ENCODE peak calls at places on chromosomes 12 and 14, in nine cellular contexts. N is GM20000; S is choroid plexus epithelial cell; U is right lobe of liver; D is vagina; W is Peyer's patch; E is CD8-positive, alpha-beta T cell; J is omental fat pad; I is neural crest cell. B is an unnamed sample.

GRCh38 chr12:98592825-98593322 is 612 bp upstream of the SLC25A3 start:
- DNase-seq in J (no peak), N (no peak), E (no peak), W (no peak), D (no peak), I (no peak), S (no peak), U (no peak), B (peak; percentile 14)

GRCh38 chr14:90093942-90094595 is 32.3 kb downstream of the KCNK13 start:
- DNase-seq in J (no peak), N (no peak), D (peak; percentile 40), U (no peak), I (no peak), S (peak; percentile 70), W (no peak), E (no peak), B (peak; percentile 23)

GRCh38 chr12:107631715-107632114 is 53.9 kb upstream of the PWP1 start:
- DNase-seq in E (no peak), I (no peak), N (no peak), D (no peak), U (no peak), S (no peak), J (no peak), W (no peak), B (no peak)

GRCh38 chr12:59185291-59185690 is 265.0 kb upstream of the LRIG3 start:
- DNase-seq in N (no peak), J (no peak), I (no peak), E (no peak), W (no peak), D (no peak), U (no peak), S (no peak), B (no peak)

GRCh38 chr14:95140060-95140858 is 17.1 kb downstream of the DICER1 start:
- DNase-seq in U (no peak), D (no peak), J (no peak), W (no peak), N (no peak), E (no peak), S (peak; percentile 59), I (no peak), B (no peak)

GRCh38 chr12:24856541-24856940 is 92.4 kb downstream of the BCAT1 start:
- DNase-seq in J (no peak), W (no peak), E (no peak), I (no peak), N (no peak), S (no peak), D (no peak), U (no peak), B (no peak)

GRCh38 chr12:3252416-3252815 is 175.2 kb downstream of the TSPAN9 start:
- DNase-seq in U (peak; percentile 62), I (no peak), N (no peak), S (peak; percentile 68), W (no peak), D (peak; percentile 93), J (no peak), E (no peak), B (no peak)

GRCh38 chr14:69242311-69243224 is 17.4 kb upstream of the GALNT16 start:
- DNase-seq in N (peak; percentile 79), U (no peak), E (peak; percentile 47), W (no peak), D (no peak), S (peak; percentile 87), J (peak; percentile 58), I (peak; percentile 61), B (peak; percentile 79)

GRCh38 chr12:106446429-106447092 is 89.0 kb downstream of the POLR3B start:
- DNase-seq in U (no peak), D (no peak), J (no peak), W (no peak), E (no peak), S (no peak), N (no peak), I (peak; percentile 12), B (no peak)

GRCh38 chr12:10140001-10140400 is 10.0 kb upstream of the CLEC7A start:
- DNase-seq in D (no peak), E (peak; percentile 43), W (no peak), J (no peak), N (peak; percentile 34), S (peak; percentile 87), U (no peak), I (peak; percentile 22), B (peak; percentile 35)

GRCh38 chr12:41981758-41982157 is 162.9 kb downstream of the GXYLT1 start:
- DNase-seq in N (no peak), E (no peak), D (no peak), S (peak; percentile 3), W (no peak), J (no peak), I (no peak), U (no peak), B (peak; percentile 32)

GRCh38 chr14:56874375-56874774 is 64.1 kb upstream of the OTX2 start:
- DNase-seq in W (peak; percentile 55), I (peak; percentile 14), J (no peak), N (peak; percentile 10), D (no peak), E (no peak), S (no peak), U (peak; percentile 28), B (no peak)

GRCh38 chr14:69269381-69269780 is 9.4 kb downstream of the GALNT16 start:
- DNase-seq in E (no peak), D (no peak), I (no peak), N (no peak), U (no peak), J (no peak), S (no peak), W (no peak), B (no peak)

GRCh38 chr14:47917344-47917954 is 242.0 kb upstream of the MDGA2 start:
- DNase-seq in I (peak; percentile 33), W (no peak), U (no peak), N (no peak), E (no peak), D (no peak), J (no peak), S (peak; percentile 17), B (peak; percentile 3)

DNA sequence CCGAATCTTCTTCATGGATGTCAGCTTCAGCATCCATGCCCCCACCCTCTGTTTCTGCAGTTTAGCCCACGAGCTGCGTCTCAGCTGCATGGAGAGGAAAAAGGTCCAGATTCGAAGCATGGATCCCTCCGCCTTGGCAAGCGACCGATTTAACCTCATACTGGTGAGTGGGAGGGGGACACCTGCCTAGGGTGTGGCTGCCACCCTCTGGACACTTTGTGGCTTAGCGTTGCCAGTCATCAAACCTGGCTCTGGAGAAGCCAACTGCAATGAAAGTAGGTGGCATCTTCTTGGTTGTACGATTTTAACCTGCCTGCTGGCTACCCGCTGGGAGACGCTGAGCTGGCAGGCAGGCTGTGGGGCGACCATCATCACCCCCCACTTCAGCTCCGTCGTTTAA is 16.7 kb downstream of the DCAF4 start:
- DNase-seq in W (no peak), D (no peak), J (no peak), E (no peak), N (no peak), S (no peak), U (no peak), I (no peak), B (no peak)
- TF ChIP-seq CTCF in W (no peak), D (no peak), J (no peak), E (no peak), N (no peak), S (no peak), U (no peak), I (no peak), B (no peak)

GRCh38 chr12:30134229-30134628 is 350.5 kb upstream of the TMTC1 start:
- DNase-seq in E (no peak), N (no peak), J (no peak), D (no peak), I (no peak), S (no peak), U (no peak), W (no peak), B (no peak)
- TF ChIP-seq CTCF in E (no peak), N (no peak), J (no peak), D (no peak), I (peak; percentile 33), S (no peak), U (no peak), W (no peak), B (no peak)

GRCh38 chr12:105431537-105431936 is 101.0 kb downstream of the C12orf75 start:
- DNase-seq in E (no peak), I (no peak), S (no peak), N (no peak), J (no peak), D (no peak), W (no peak), U (no peak), B (no peak)

GRCh38 chr12:105426766-105427165 is 96.3 kb downstream of the C12orf75 start:
- DNase-seq in J (no peak), U (no peak), W (no peak), N (no peak), I (no peak), S (no peak), E (no peak), D (no peak), B (no peak)

GRCh38 chr12:105428793-105429192 is 98.3 kb downstream of the C12orf75 start:
- DNase-seq in S (no peak), I (no peak), U (no peak), W (no peak), J (no peak), E (no peak), N (no peak), D (no peak), B (no peak)

GRCh38 chr12:105425263-105426174 is 95.0 kb downstream of the C12orf75 start:
- DNase-seq in W (no peak), E (no peak), S (no peak), I (no peak), D (no peak), U (peak; percentile 49), N (no peak), J (no peak), B (no peak)

DNA sequence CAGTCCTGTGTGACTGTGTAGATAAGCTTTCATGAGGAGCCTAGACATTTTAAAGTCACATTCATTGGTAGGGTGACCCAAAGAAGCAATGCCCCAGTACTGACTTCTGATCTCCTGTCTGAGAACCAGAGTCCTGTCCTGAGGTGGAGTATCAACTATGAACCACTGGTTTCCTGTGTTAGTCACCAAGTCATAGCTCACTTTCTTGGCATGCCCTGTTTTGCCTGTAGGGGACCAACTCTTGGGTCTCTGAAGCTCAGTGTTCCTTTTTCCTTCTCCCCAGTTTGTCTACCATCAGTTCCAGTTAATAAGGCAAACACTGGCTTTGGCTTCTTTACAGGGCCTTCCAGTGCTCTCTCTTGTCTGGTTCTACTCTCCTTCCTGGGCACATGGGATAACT is 97.4 kb downstream of the C12orf75 start:
- DNase-seq in N (no peak), D (no peak), U (no peak), S (peak; percentile 38), W (no peak), E (no peak), J (no peak), I (no peak), B (peak; percentile 42)
- TF ChIP-seq CTCF in N (no peak), D (no peak), U (no peak), S (peak; percentile 35), W (no peak), E (no peak), J (no peak), I (no peak), B (no peak)

DNA sequence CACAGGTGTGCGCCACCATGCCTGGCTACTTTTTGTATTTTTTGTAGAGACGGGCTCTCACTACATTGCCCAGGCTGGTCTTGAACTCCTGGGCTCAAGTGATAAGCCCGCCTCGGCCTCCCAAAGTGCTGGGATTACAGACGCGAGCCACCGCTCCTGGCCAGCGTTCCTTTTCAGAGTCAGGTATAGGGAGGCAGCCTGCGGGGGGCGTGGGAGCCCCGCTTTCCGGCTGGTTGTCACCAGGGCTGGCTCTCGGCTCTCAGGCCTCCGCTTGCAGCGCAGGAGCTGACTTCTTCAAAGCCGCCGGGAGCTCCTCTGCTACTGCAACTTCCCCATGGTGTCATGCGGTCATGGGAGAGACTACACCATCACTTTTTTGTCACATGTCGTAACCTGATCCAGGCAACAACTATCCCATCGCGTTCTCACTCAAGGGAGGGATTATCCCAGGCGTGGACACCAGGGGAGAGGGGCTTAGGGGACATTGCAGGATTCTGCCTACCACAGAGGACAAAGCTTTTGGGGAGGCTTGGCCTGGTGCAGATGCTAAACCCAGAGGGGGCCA is 129.4 kb downstream of the SCARB1 start:
- DNase-seq in U (no peak), S (peak; percentile 74), J (no peak), N (no peak), W (no peak), I (no peak), E (no peak), D (no peak), B (no peak)
- TF ChIP-seq CTCF in U (no peak), S (peak; percentile 22), J (no peak), N (no peak), W (no peak), I (peak; percentile 44), E (no peak), D (no peak), B (no peak)